ENCODE peak calls at places on chromosomes 11 and 22, in six cellular contexts. I, H, E, D, S and B are unnamed samples.
A peak's percentile ranks its signal among the peaks of the same experiment; 100 is the strongest.

GRCh38 chr11:7597620-7598019 is 75.7 kb downstream of the CYB5R2 start:
- DNase-seq in D (no peak), H (no peak), I (peak; percentile 81), S (no peak), E (peak; percentile 87), B (no peak)

GRCh38 chr11:134412508-134413333 is 679 bp upstream of the B3GAT1 start:
- DNase-seq in D (no peak), E (no peak), S (no peak), H (no peak), I (peak; percentile 64), B (peak; percentile 44)

GRCh38 chr11:17578296-17578695 is 31.2 kb downstream of the OTOG start:
- DNase-seq in S (no peak), D (no peak), I (peak; percentile 2), E (peak; percentile 79), H (no peak), B (no peak)

GRCh38 chr11:6618117-6619020 is 853 bp downstream of the TPP1 start:
- DNase-seq in S (peak; percentile 87), I (peak; percentile 49), E (no peak), H (peak; percentile 90), D (peak; percentile 75), B (peak; percentile 46)

GRCh38 chr11:66289548-66290331 is 797 bp upstream of the YIF1A start:
- DNase-seq in S (peak; percentile 89), E (peak; percentile 93), H (no peak), I (peak; percentile 77), D (no peak), B (no peak)

GRCh38 chr11:115552151-115552550 is 47.9 kb upstream of the CADM1 start:
- DNase-seq in E (no peak), H (no peak), I (no peak), D (no peak), S (no peak), B (no peak)

GRCh38 chr11:19242184-19242932 is 1.6 kb upstream of the E2F8 start:
- DNase-seq in I (no peak), S (no peak), H (no peak), E (no peak), D (no peak), B (no peak)

GRCh38 chr11:99069831-99070444 is 49.2 kb downstream of the CNTN5 start:
- DNase-seq in E (no peak), S (no peak), I (no peak), H (no peak), D (no peak), B (no peak)

GRCh38 chr11:128705124-128705920 is 11.4 kb downstream of the FLI1 start:
- DNase-seq in H (no peak), S (no peak), D (no peak), I (no peak), E (no peak), B (no peak)

GRCh38 chr11:6911946-6912345 is 8.9 kb upstream of the OR2D3 start:
- DNase-seq in H (peak; percentile 68), D (no peak), S (no peak), I (no peak), E (no peak), B (no peak)

GRCh38 chr11:131441398-131441797 is 71.0 kb downstream of the NTM start:
- DNase-seq in S (no peak), H (no peak), E (no peak), I (no peak), D (no peak), B (no peak)

GRCh38 chr11:72627594-72628281 is 46.5 kb downstream of the PDE2A start:
- DNase-seq in I (no peak), D (no peak), S (no peak), H (no peak), E (no peak), B (no peak)

GRCh38 chr11:88680806-88681205 is 343.3 kb upstream of the CTSC start:
- DNase-seq in D (no peak), E (no peak), I (no peak), H (peak; percentile 6), S (no peak), B (no peak)

GRCh38 chr11:12410006-12410728 is 32.8 kb downstream of the PARVA start:
- DNase-seq in D (peak; percentile 52), E (peak; percentile 86), H (peak; percentile 51), S (no peak), I (no peak), B (no peak)

GRCh38 chr11:117950320-117950719 is 21.1 kb upstream of the TMPRSS13 start:
- DNase-seq in D (no peak), E (peak; percentile 50), I (no peak), H (no peak), S (peak; percentile 66), B (no peak)

GRCh38 chr11:105840391-105840790 is 181.6 kb downstream of the MSANTD4 start:
- DNase-seq in E (no peak), S (no peak), H (no peak), I (no peak), D (no peak), B (no peak)

GRCh38 chr11:120660024-120660565 is 148.5 kb downstream of the GRIK4 start:
- DNase-seq in S (peak; percentile 74), E (no peak), D (no peak), H (peak; percentile 36), I (peak; percentile 29), B (peak; percentile 4)

GRCh38 chr11:125092669-125093068 is 18.8 kb downstream of the TMEM218 start:
- DNase-seq in H (no peak), D (no peak), E (no peak), S (no peak), I (no peak), B (no peak)

GRCh38 chr11:114348200-114349191 is 51.8 kb downstream of the C11orf71 start:
- DNase-seq in E (no peak), H (peak; percentile 80), D (no peak), S (peak; percentile 25), I (peak; percentile 47), B (no peak)

GRCh38 chr22:37431366-37431765 is 4.1 kb upstream of the ELFN2 start:
- DNase-seq in I (no peak), H (peak; percentile 12), E (no peak), S (no peak), D (no peak), B (peak; percentile 63)

GRCh38 chr22:48057116-48057835 is 1294.8 kb downstream of the TBC1D22A start:
- DNase-seq in E (peak; percentile 70), I (no peak), D (no peak), H (no peak), S (no peak), B (no peak)

GRCh38 chr11:2774173-2775082 is 74.6 kb upstream of the KCNQ1OT1 start:
- DNase-seq in E (peak; percentile 81), S (no peak), H (no peak), D (no peak), I (peak; percentile 23), B (no peak)

GRCh38 chr22:49107961-49108530 is 719.6 kb downstream of the BRD1 start:
- DNase-seq in E (peak; percentile 80), H (no peak), S (no peak), I (no peak), D (no peak), B (no peak)

GRCh38 chr11:120744016-120744994 is 232.8 kb downstream of the GRIK4 start:
- DNase-seq in I (no peak), S (no peak), H (no peak), E (no peak), D (no peak), B (no peak)

GRCh38 chr11:100719809-100720221 is 32.7 kb downstream of the ARHGAP42 start:
- DNase-seq in H (peak; percentile 79), D (peak; percentile 70), I (peak; percentile 66), E (no peak), S (peak; percentile 25), B (peak; percentile 21)

GRCh38 chr22:28024422-28024888 is 105.4 kb upstream of the PITPNB start:
- DNase-seq in D (peak; percentile 6), I (peak; percentile 11), H (no peak), S (no peak), E (peak; percentile 73), B (no peak)

GRCh38 chr11:1121343-1122331 is 36.1 kb upstream of the MUC5AC start:
- DNase-seq in I (peak; percentile 24), H (peak; percentile 17), E (peak; percentile 77), S (no peak), D (no peak), B (peak; percentile 81)

GRCh38 chr11:65861165-65861505 is 902 bp downstream of the MUS81 start:
- DNase-seq in E (no peak), D (no peak), H (no peak), I (no peak), S (no peak), B (no peak)

GRCh38 chr11:59716051-59716450 is 2.4 kb upstream of the OR10V1 start:
- DNase-seq in I (no peak), D (no peak), H (no peak), S (no peak), E (no peak), B (no peak)

GRCh38 chr11:96338910-96339703 is 3.9 kb downstream of the MAML2 start:
- DNase-seq in I (no peak), H (peak; percentile 84), S (peak; percentile 17), D (no peak), E (peak; percentile 89), B (no peak)
- TF ChIP-seq POLR2A in I (no peak), H (no peak), S (no peak), D (no peak), E (no peak), B (no peak)

GRCh38 chr11:103108933-103109817 is at the start of gene DYNC2H1:
- DNase-seq in S (peak; percentile 87), H (peak; percentile 91), I (peak; percentile 87), D (peak; percentile 88), E (peak; percentile 96), B (peak; percentile 61)
- TF ChIP-seq POLR2A in S (no peak), H (no peak), I (no peak), D (no peak), E (no peak), B (no peak)

GRCh38 chr22:23841292-23841691 is 2.5 kb upstream of the DERL3 start:
- DNase-seq in D (no peak), E (no peak), I (no peak), S (no peak), H (no peak), B (no peak)
- TF ChIP-seq POLR2A in D (no peak), E (no peak), I (no peak), S (no peak), H (no peak), B (no peak)

DNA sequence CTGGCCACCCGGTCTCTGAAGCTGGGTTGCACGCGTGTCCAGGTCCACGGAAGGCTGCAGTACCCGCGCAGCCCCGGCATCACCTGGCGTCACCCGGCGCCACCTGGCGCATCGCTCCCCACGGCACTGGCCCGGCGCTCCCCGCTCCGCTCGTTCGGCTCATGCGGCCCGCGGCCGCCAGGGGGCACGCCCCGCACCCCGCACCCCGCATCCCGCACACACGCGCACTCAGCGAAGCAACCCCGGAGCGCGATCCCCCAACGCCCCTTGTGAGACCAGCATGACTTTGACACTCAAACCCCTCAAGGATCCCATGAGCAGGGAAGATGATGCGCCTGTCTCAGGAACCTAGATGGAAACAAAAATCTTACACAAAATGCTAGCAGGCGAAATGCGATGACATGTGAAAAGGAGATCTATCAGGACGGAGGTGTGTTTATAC is 11.9 kb downstream of the B3GNT6 start:
- DNase-seq in I (peak; percentile 67), E (peak; percentile 85), D (peak; percentile 35), S (peak; percentile 88), H (no peak), B (no peak)
- TF ChIP-seq POLR2A in I (no peak), E (no peak), D (no peak), S (no peak), H (no peak), B (no peak)